ENCODE peak calls at places on chromosomes 6 and 20, in seven cellular contexts. One of them, this sample, is unnamed.

GRCh38 chr6:149049230-149049629 is 268.3 kb upstream of the TAB2 start:
- DNase-seq in substantia nigra: no peak
- DNase-seq in activated CD4-positive, alpha-beta memory T cell treated with anti-CD3 and anti-CD28 coated beads, Interleukin-2, amount 10 ng/mL, durations not matched to agents 7 days and 5 days: no peak
- DNase-seq in HTR-8/SVneo: no peak
- DNase-seq in neural crest cell: no peak
- DNase-seq in NCI-H460: no peak
- DNase-seq in GM12865: no peak
- DNase-seq in this sample: peak; percentile 38

GRCh38 chr6:89509719-89510339 is 76.9 kb downstream of the ANKRD6 start:
- DNase-seq in neural crest cell: no peak
- DNase-seq in GM12865: no peak
- DNase-seq in activated CD4-positive, alpha-beta memory T cell treated with anti-CD3 and anti-CD28 coated beads, Interleukin-2, amount 10 ng/mL, durations not matched to agents 7 days and 5 days: no peak
- DNase-seq in HTR-8/SVneo: no peak
- DNase-seq in NCI-H460: no peak
- DNase-seq in substantia nigra: no peak
- DNase-seq in this sample: peak; percentile 12

GRCh38 chr20:23257106-23257761 is 93.4 kb upstream of the NXT1 start:
- DNase-seq in neural crest cell: no peak
- DNase-seq in HTR-8/SVneo: no peak
- DNase-seq in NCI-H460: no peak
- DNase-seq in GM12865: peak; percentile 20
- DNase-seq in activated CD4-positive, alpha-beta memory T cell treated with anti-CD3 and anti-CD28 coated beads, Interleukin-2, amount 10 ng/mL, durations not matched to agents 7 days and 5 days: no peak
- DNase-seq in substantia nigra: no peak
- DNase-seq in this sample: peak; percentile 32

GRCh38 chr6:53062369-53062639 is 2.9 kb upstream of the FBXO9 start:
- DNase-seq in NCI-H460: no peak
- DNase-seq in neural crest cell: no peak
- DNase-seq in HTR-8/SVneo: no peak
- DNase-seq in substantia nigra: no peak
- DNase-seq in activated CD4-positive, alpha-beta memory T cell treated with anti-CD3 and anti-CD28 coated beads, Interleukin-2, amount 10 ng/mL, durations not matched to agents 7 days and 5 days: no peak
- DNase-seq in GM12865: no peak
- DNase-seq in this sample: no peak

GRCh38 chr6:109632405-109632804 is 58.6 kb downstream of the AK9 start:
- DNase-seq in neural crest cell: no peak
- DNase-seq in substantia nigra: no peak
- DNase-seq in activated CD4-positive, alpha-beta memory T cell treated with anti-CD3 and anti-CD28 coated beads, Interleukin-2, amount 10 ng/mL, durations not matched to agents 7 days and 5 days: no peak
- DNase-seq in NCI-H460: no peak
- DNase-seq in HTR-8/SVneo: no peak
- DNase-seq in GM12865: peak; percentile 4
- DNase-seq in this sample: no peak

GRCh38 chr20:25309395-25310267 is 61.7 kb downstream of the PYGB start:
- DNase-seq in substantia nigra: no peak
- DNase-seq in activated CD4-positive, alpha-beta memory T cell treated with anti-CD3 and anti-CD28 coated beads, Interleukin-2, amount 10 ng/mL, durations not matched to agents 7 days and 5 days: peak; percentile 28
- DNase-seq in HTR-8/SVneo: peak; percentile 57
- DNase-seq in neural crest cell: no peak
- DNase-seq in NCI-H460: no peak
- DNase-seq in GM12865: no peak
- DNase-seq in this sample: no peak

GRCh38 chr6:43078651-43079050 is 2.5 kb downstream of the PTK7 start:
- DNase-seq in GM12865: no peak
- DNase-seq in activated CD4-positive, alpha-beta memory T cell treated with anti-CD3 and anti-CD28 coated beads, Interleukin-2, amount 10 ng/mL, durations not matched to agents 7 days and 5 days: no peak
- DNase-seq in NCI-H460: no peak
- DNase-seq in substantia nigra: no peak
- DNase-seq in HTR-8/SVneo: no peak
- DNase-seq in neural crest cell: no peak
- DNase-seq in this sample: peak; percentile 69

GRCh38 chr6:20630617-20631448 is 96.6 kb downstream of the CDKAL1 start:
- DNase-seq in GM12865: peak; percentile 31
- DNase-seq in HTR-8/SVneo: no peak
- DNase-seq in NCI-H460: no peak
- DNase-seq in substantia nigra: no peak
- DNase-seq in activated CD4-positive, alpha-beta memory T cell treated with anti-CD3 and anti-CD28 coated beads, Interleukin-2, amount 10 ng/mL, durations not matched to agents 7 days and 5 days: no peak
- DNase-seq in neural crest cell: no peak
- DNase-seq in this sample: no peak

GRCh38 chr6:129936329-129937165 is 75.4 kb upstream of the TMEM244 start:
- DNase-seq in GM12865: peak; percentile 65
- DNase-seq in NCI-H460: peak; percentile 56
- DNase-seq in substantia nigra: no peak
- DNase-seq in HTR-8/SVneo: no peak
- DNase-seq in neural crest cell: peak; percentile 58
- DNase-seq in activated CD4-positive, alpha-beta memory T cell treated with anti-CD3 and anti-CD28 coated beads, Interleukin-2, amount 10 ng/mL, durations not matched to agents 7 days and 5 days: peak; percentile 37
- DNase-seq in this sample: peak; percentile 72

GRCh38 chr6:9412951-9413559 is 977.7 kb upstream of the SLC35B3 start:
- DNase-seq in substantia nigra: no peak
- DNase-seq in HTR-8/SVneo: peak; percentile 19
- DNase-seq in NCI-H460: peak; percentile 48
- DNase-seq in activated CD4-positive, alpha-beta memory T cell treated with anti-CD3 and anti-CD28 coated beads, Interleukin-2, amount 10 ng/mL, durations not matched to agents 7 days and 5 days: no peak
- DNase-seq in GM12865: peak; percentile 54
- DNase-seq in neural crest cell: no peak
- DNase-seq in this sample: peak; percentile 12

GRCh38 chr20:64105846-64106434 is 1.4 kb downstream of the NPBWR2 start:
- DNase-seq in substantia nigra: no peak
- DNase-seq in neural crest cell: no peak
- DNase-seq in NCI-H460: no peak
- DNase-seq in HTR-8/SVneo: no peak
- DNase-seq in activated CD4-positive, alpha-beta memory T cell treated with anti-CD3 and anti-CD28 coated beads, Interleukin-2, amount 10 ng/mL, durations not matched to agents 7 days and 5 days: no peak
- DNase-seq in GM12865: no peak
- DNase-seq in this sample: no peak

GRCh38 chr20:12276011-12276673 is 358.4 kb downstream of the BTBD3 start:
- DNase-seq in HTR-8/SVneo: no peak
- DNase-seq in NCI-H460: no peak
- DNase-seq in activated CD4-positive, alpha-beta memory T cell treated with anti-CD3 and anti-CD28 coated beads, Interleukin-2, amount 10 ng/mL, durations not matched to agents 7 days and 5 days: no peak
- DNase-seq in neural crest cell: no peak
- DNase-seq in substantia nigra: no peak
- DNase-seq in GM12865: no peak
- DNase-seq in this sample: no peak

GRCh38 chr6:34459899-34460593 is 5.8 kb upstream of the PACSIN1 start:
- DNase-seq in GM12865: peak; percentile 78
- DNase-seq in HTR-8/SVneo: peak; percentile 41
- DNase-seq in substantia nigra: no peak
- DNase-seq in neural crest cell: peak; percentile 39
- DNase-seq in NCI-H460: peak; percentile 45
- DNase-seq in activated CD4-positive, alpha-beta memory T cell treated with anti-CD3 and anti-CD28 coated beads, Interleukin-2, amount 10 ng/mL, durations not matched to agents 7 days and 5 days: peak; percentile 59
- DNase-seq in this sample: peak; percentile 67

GRCh38 chr20:47502801-47503239 is 1.1 kb downstream of the NCOA3 start:
- DNase-seq in NCI-H460: peak; percentile 15
- DNase-seq in neural crest cell: no peak
- DNase-seq in GM12865: peak; percentile 74
- DNase-seq in substantia nigra: no peak
- DNase-seq in HTR-8/SVneo: peak; percentile 72
- DNase-seq in activated CD4-positive, alpha-beta memory T cell treated with anti-CD3 and anti-CD28 coated beads, Interleukin-2, amount 10 ng/mL, durations not matched to agents 7 days and 5 days: peak; percentile 34
- DNase-seq in this sample: peak; percentile 36

GRCh38 chr6:96015321-96015790 is 418 bp upstream of the FUT9 start:
- DNase-seq in HTR-8/SVneo: no peak
- DNase-seq in substantia nigra: peak; percentile 56
- DNase-seq in NCI-H460: no peak
- DNase-seq in activated CD4-positive, alpha-beta memory T cell treated with anti-CD3 and anti-CD28 coated beads, Interleukin-2, amount 10 ng/mL, durations not matched to agents 7 days and 5 days: no peak
- DNase-seq in GM12865: no peak
- DNase-seq in neural crest cell: peak; percentile 44
- DNase-seq in this sample: peak; percentile 46

GRCh38 chr20:59148713-59149493 is 14.7 kb upstream of the ZNF831 start:
- DNase-seq in substantia nigra: no peak
- DNase-seq in NCI-H460: no peak
- DNase-seq in HTR-8/SVneo: no peak
- DNase-seq in GM12865: no peak
- DNase-seq in neural crest cell: no peak
- DNase-seq in activated CD4-positive, alpha-beta memory T cell treated with anti-CD3 and anti-CD28 coated beads, Interleukin-2, amount 10 ng/mL, durations not matched to agents 7 days and 5 days: peak; percentile 46
- DNase-seq in this sample: no peak

GRCh38 chr6:71079707-71080106 is 122.8 kb upstream of the B3GAT2 start:
- DNase-seq in NCI-H460: no peak
- DNase-seq in substantia nigra: no peak
- DNase-seq in HTR-8/SVneo: no peak
- DNase-seq in GM12865: no peak
- DNase-seq in activated CD4-positive, alpha-beta memory T cell treated with anti-CD3 and anti-CD28 coated beads, Interleukin-2, amount 10 ng/mL, durations not matched to agents 7 days and 5 days: no peak
- DNase-seq in neural crest cell: no peak
- DNase-seq in this sample: no peak

GRCh38 chr6:7331452-7331851 is 18.5 kb upstream of the SSR1 start:
- DNase-seq in GM12865: no peak
- DNase-seq in NCI-H460: no peak
- DNase-seq in neural crest cell: no peak
- DNase-seq in HTR-8/SVneo: no peak
- DNase-seq in substantia nigra: no peak
- DNase-seq in activated CD4-positive, alpha-beta memory T cell treated with anti-CD3 and anti-CD28 coated beads, Interleukin-2, amount 10 ng/mL, durations not matched to agents 7 days and 5 days: no peak
- DNase-seq in this sample: no peak

GRCh38 chr6:139686308-139686707 is 311.9 kb upstream of the CITED2 start:
- DNase-seq in NCI-H460: no peak
- DNase-seq in GM12865: no peak
- DNase-seq in substantia nigra: no peak
- DNase-seq in neural crest cell: no peak
- DNase-seq in activated CD4-positive, alpha-beta memory T cell treated with anti-CD3 and anti-CD28 coated beads, Interleukin-2, amount 10 ng/mL, durations not matched to agents 7 days and 5 days: no peak
- DNase-seq in HTR-8/SVneo: no peak
- DNase-seq in this sample: no peak

GRCh38 chr6:21856844-21857243 is 263.3 kb downstream of the SOX4 start:
- DNase-seq in neural crest cell: no peak
- DNase-seq in GM12865: peak; percentile 42
- DNase-seq in HTR-8/SVneo: no peak
- DNase-seq in activated CD4-positive, alpha-beta memory T cell treated with anti-CD3 and anti-CD28 coated beads, Interleukin-2, amount 10 ng/mL, durations not matched to agents 7 days and 5 days: no peak
- DNase-seq in substantia nigra: no peak
- DNase-seq in NCI-H460: no peak
- DNase-seq in this sample: no peak

GRCh38 chr6:43817192-43817591 is 47.2 kb downstream of the VEGFA start:
- DNase-seq in GM12865: peak; percentile 48
- DNase-seq in NCI-H460: peak; percentile 42
- DNase-seq in neural crest cell: no peak
- DNase-seq in substantia nigra: no peak
- DNase-seq in HTR-8/SVneo: peak; percentile 72
- DNase-seq in activated CD4-positive, alpha-beta memory T cell treated with anti-CD3 and anti-CD28 coated beads, Interleukin-2, amount 10 ng/mL, durations not matched to agents 7 days and 5 days: peak; percentile 21
- DNase-seq in this sample: peak; percentile 41

GRCh38 chr6:142207265-142207877 is 60.3 kb downstream of the VTA1 start:
- DNase-seq in GM12865: peak; percentile 22
- DNase-seq in activated CD4-positive, alpha-beta memory T cell treated with anti-CD3 and anti-CD28 coated beads, Interleukin-2, amount 10 ng/mL, durations not matched to agents 7 days and 5 days: peak; percentile 33
- DNase-seq in HTR-8/SVneo: peak; percentile 28
- DNase-seq in neural crest cell: peak; percentile 20
- DNase-seq in NCI-H460: peak; percentile 33
- DNase-seq in substantia nigra: no peak
- DNase-seq in this sample: peak; percentile 79

GRCh38 chr20:38283236-38283635 is 20.7 kb upstream of the BPI start:
- DNase-seq in GM12865: no peak
- DNase-seq in NCI-H460: no peak
- DNase-seq in HTR-8/SVneo: no peak
- DNase-seq in neural crest cell: no peak
- DNase-seq in substantia nigra: no peak
- DNase-seq in activated CD4-positive, alpha-beta memory T cell treated with anti-CD3 and anti-CD28 coated beads, Interleukin-2, amount 10 ng/mL, durations not matched to agents 7 days and 5 days: no peak
- DNase-seq in this sample: no peak

GRCh38 chr6:47083586-47084047 is 41.5 kb upstream of the ADGRF1 start:
- DNase-seq in substantia nigra: no peak
- DNase-seq in NCI-H460: no peak
- DNase-seq in HTR-8/SVneo: peak; percentile 32
- DNase-seq in neural crest cell: no peak
- DNase-seq in activated CD4-positive, alpha-beta memory T cell treated with anti-CD3 and anti-CD28 coated beads, Interleukin-2, amount 10 ng/mL, durations not matched to agents 7 days and 5 days: no peak
- DNase-seq in GM12865: no peak
- DNase-seq in this sample: peak; percentile 99

GRCh38 chr6:136548582-136549330 is 1.5 kb downstream of the MAP7 start:
- DNase-seq in GM12865: no peak
- DNase-seq in HTR-8/SVneo: no peak
- DNase-seq in substantia nigra: no peak
- DNase-seq in neural crest cell: no peak
- DNase-seq in NCI-H460: no peak
- DNase-seq in activated CD4-positive, alpha-beta memory T cell treated with anti-CD3 and anti-CD28 coated beads, Interleukin-2, amount 10 ng/mL, durations not matched to agents 7 days and 5 days: no peak
- DNase-seq in this sample: no peak

GRCh38 chr20:48574383-48574782 is 253.4 kb downstream of the PREX1 start:
- DNase-seq in substantia nigra: no peak
- DNase-seq in GM12865: peak; percentile 24
- DNase-seq in HTR-8/SVneo: no peak
- DNase-seq in activated CD4-positive, alpha-beta memory T cell treated with anti-CD3 and anti-CD28 coated beads, Interleukin-2, amount 10 ng/mL, durations not matched to agents 7 days and 5 days: no peak
- DNase-seq in NCI-H460: no peak
- DNase-seq in neural crest cell: no peak
- DNase-seq in this sample: peak; percentile 20

GRCh38 chr6:7909323-7910276 is 988 bp downstream of the TXNDC5 start:
- DNase-seq in neural crest cell: peak; percentile 52
- DNase-seq in substantia nigra: no peak
- DNase-seq in GM12865: peak; percentile 62
- DNase-seq in activated CD4-positive, alpha-beta memory T cell treated with anti-CD3 and anti-CD28 coated beads, Interleukin-2, amount 10 ng/mL, durations not matched to agents 7 days and 5 days: peak; percentile 49
- DNase-seq in HTR-8/SVneo: peak; percentile 62
- DNase-seq in NCI-H460: no peak
- DNase-seq in this sample: peak; percentile 71

GRCh38 chr20:63745424-63745805 is 5.8 kb downstream of the SLC2A4RG start:
- DNase-seq in HTR-8/SVneo: no peak
- DNase-seq in substantia nigra: no peak
- DNase-seq in activated CD4-positive, alpha-beta memory T cell treated with anti-CD3 and anti-CD28 coated beads, Interleukin-2, amount 10 ng/mL, durations not matched to agents 7 days and 5 days: no peak
- DNase-seq in neural crest cell: no peak
- DNase-seq in GM12865: no peak
- DNase-seq in NCI-H460: no peak
- DNase-seq in this sample: no peak

GRCh38 chr6:13952101-13952500 is 27.3 kb downstream of the RNF182 start:
- DNase-seq in activated CD4-positive, alpha-beta memory T cell treated with anti-CD3 and anti-CD28 coated beads, Interleukin-2, amount 10 ng/mL, durations not matched to agents 7 days and 5 days: no peak
- DNase-seq in HTR-8/SVneo: no peak
- DNase-seq in GM12865: no peak
- DNase-seq in NCI-H460: no peak
- DNase-seq in neural crest cell: no peak
- DNase-seq in substantia nigra: no peak
- DNase-seq in this sample: no peak

GRCh38 chr20:34951652-34952051 is 4.0 kb downstream of the GSS start:
- DNase-seq in NCI-H460: no peak
- DNase-seq in activated CD4-positive, alpha-beta memory T cell treated with anti-CD3 and anti-CD28 coated beads, Interleukin-2, amount 10 ng/mL, durations not matched to agents 7 days and 5 days: no peak
- DNase-seq in neural crest cell: no peak
- DNase-seq in GM12865: no peak
- DNase-seq in substantia nigra: no peak
- DNase-seq in HTR-8/SVneo: no peak
- DNase-seq in this sample: no peak

GRCh38 chr6:67854098-67854497 is 781.0 kb upstream of the ADGRB3 start:
- DNase-seq in GM12865: no peak
- DNase-seq in activated CD4-positive, alpha-beta memory T cell treated with anti-CD3 and anti-CD28 coated beads, Interleukin-2, amount 10 ng/mL, durations not matched to agents 7 days and 5 days: no peak
- DNase-seq in neural crest cell: no peak
- DNase-seq in NCI-H460: no peak
- DNase-seq in substantia nigra: no peak
- DNase-seq in HTR-8/SVneo: no peak
- DNase-seq in this sample: no peak

GRCh38 chr6:75863001-75863400 is 114.0 kb downstream of the MYO6 start:
- DNase-seq in activated CD4-positive, alpha-beta memory T cell treated with anti-CD3 and anti-CD28 coated beads, Interleukin-2, amount 10 ng/mL, durations not matched to agents 7 days and 5 days: no peak
- DNase-seq in HTR-8/SVneo: no peak
- DNase-seq in neural crest cell: no peak
- DNase-seq in NCI-H460: no peak
- DNase-seq in substantia nigra: no peak
- DNase-seq in GM12865: no peak
- DNase-seq in this sample: no peak

GRCh38 chr6:113457751-113458150 is 399.4 kb upstream of the MARCKS start:
- DNase-seq in HTR-8/SVneo: no peak
- DNase-seq in substantia nigra: no peak
- DNase-seq in GM12865: no peak
- DNase-seq in neural crest cell: no peak
- DNase-seq in NCI-H460: no peak
- DNase-seq in activated CD4-positive, alpha-beta memory T cell treated with anti-CD3 and anti-CD28 coated beads, Interleukin-2, amount 10 ng/mL, durations not matched to agents 7 days and 5 days: no peak
- DNase-seq in this sample: no peak

GRCh38 chr20:44692932-44693476 is 22.2 kb upstream of the CCN5 start:
- DNase-seq in substantia nigra: no peak
- DNase-seq in NCI-H460: peak; percentile 87
- DNase-seq in neural crest cell: no peak
- DNase-seq in activated CD4-positive, alpha-beta memory T cell treated with anti-CD3 and anti-CD28 coated beads, Interleukin-2, amount 10 ng/mL, durations not matched to agents 7 days and 5 days: no peak
- DNase-seq in GM12865: no peak
- DNase-seq in HTR-8/SVneo: peak; percentile 100
- DNase-seq in this sample: peak; percentile 94

GRCh38 chr6:98970469-98970868 is 22.7 kb upstream of the FBXL4 start:
- DNase-seq in GM12865: no peak
- DNase-seq in HTR-8/SVneo: no peak
- DNase-seq in neural crest cell: no peak
- DNase-seq in activated CD4-positive, alpha-beta memory T cell treated with anti-CD3 and anti-CD28 coated beads, Interleukin-2, amount 10 ng/mL, durations not matched to agents 7 days and 5 days: no peak
- DNase-seq in substantia nigra: no peak
- DNase-seq in NCI-H460: no peak
- DNase-seq in this sample: no peak

GRCh38 chr20:63642518-63643247 is 10.5 kb downstream of the STMN3 start:
- DNase-seq in NCI-H460: no peak
- DNase-seq in activated CD4-positive, alpha-beta memory T cell treated with anti-CD3 and anti-CD28 coated beads, Interleukin-2, amount 10 ng/mL, durations not matched to agents 7 days and 5 days: no peak
- DNase-seq in GM12865: peak; percentile 41
- DNase-seq in neural crest cell: no peak
- DNase-seq in substantia nigra: no peak
- DNase-seq in HTR-8/SVneo: no peak
- DNase-seq in this sample: no peak

This sample was measured in cardiac muscle cell.